ENCODE peak calls at places on chromosomes 3 and 15, in eight cellular contexts. H is CD4-positive, alpha-beta T cell; P is effector memory CD4-positive, alpha-beta T cell; K is testis; O is MM.1S; X is right atrium auricular region; Y is kidney; Q is PC-9. L is an unnamed sample. For H3K9me3, the result is how much of the 10 kb centered on the place peaks cover.

GRCh38 chr15:32030795-32031194 is 480 bp downstream of the CHRNA7 start:
- DNase-seq in H (no peak), P (no peak), K (peak), O (peak), X (no peak), Y (no peak), Q (no peak), L (no peak)

GRCh38 chr3:193572426-193572908 is 17.8 kb upstream of the ATP13A4 start:
- DNase-seq in H (peak), P (peak), K (peak), O (peak), X (no peak), Y (no peak), Q (peak), L (peak)

GRCh38 chr15:38878026-38878425 is 313.4 kb upstream of the RASGRP1 start:
- DNase-seq in H (no peak), P (no peak), K (no peak), O (no peak), X (no peak), Y (no peak), Q (no peak), L (no peak)

GRCh38 chr15:41018534-41018933 is 65.3 kb downstream of the CHAC1 start:
- DNase-seq in H (no peak), P (no peak), K (peak), O (peak), X (no peak), Y (no peak), Q (peak), L (no peak)

GRCh38 chr15:69885182-69886041 is 212.3 kb downstream of the TLE3 start:
- DNase-seq in H (no peak), P (no peak), K (no peak), O (no peak), X (no peak), Y (no peak), Q (no peak), L (no peak)

GRCh38 chr15:99421172-99421656 is 144.6 kb upstream of the MEF2A start:
- DNase-seq in H (peak), P (no peak), K (peak), O (no peak), X (no peak), Y (no peak), Q (no peak), L (no peak)

GRCh38 chr3:28916713-28917499 is 364.0 kb upstream of the RBMS3 start:
- DNase-seq in H (no peak), P (no peak), K (peak), O (peak), X (peak), Y (peak), Q (no peak), L (peak)

GRCh38 chr3:175193815-175194518 is 334.8 kb downstream of the NAALADL2 start:
- DNase-seq in H (no peak), P (no peak), K (no peak), O (peak), X (no peak), Y (no peak), Q (peak), L (no peak)

GRCh38 chr3:122793568-122794416 is at the start of gene HSPBAP1:
- DNase-seq in H (peak), P (peak), K (peak), O (peak), X (peak), Y (peak), Q (peak), L (peak)

GRCh38 chr3:45168451-45168850 is 22.3 kb upstream of the CDCP1 start:
- DNase-seq in H (no peak), P (no peak), K (no peak), O (no peak), X (no peak), Y (no peak), Q (no peak), L (no peak)

GRCh38 chr3:186722457-186722856 is 5.3 kb downstream of the KNG1 start:
- DNase-seq in H (no peak), P (no peak), K (no peak), O (no peak), X (no peak), Y (no peak), Q (no peak), L (no peak)

GRCh38 chr3:70728311-70728710 is 415.9 kb upstream of the MDFIC2 start:
- DNase-seq in H (no peak), P (no peak), K (no peak), O (no peak), X (no peak), Y (no peak), Q (no peak), L (no peak)

GRCh38 chr15:78127882-78128281 is 3.4 kb downstream of the CIB2 start:
- DNase-seq in H (no peak), P (no peak), K (no peak), O (no peak), X (no peak), Y (no peak), Q (no peak), L (no peak)

GRCh38 chr3:9727041-9727595 is 4.4 kb upstream of the BRPF1 start:
- DNase-seq in H (peak), P (peak), K (peak), O (peak), X (no peak), Y (no peak), Q (no peak), L (peak)

GRCh38 chr3:86029590-86029989 is 961.4 kb downstream of the VGLL3 start:
- DNase-seq in H (no peak), P (no peak), K (no peak), O (no peak), X (no peak), Y (no peak), Q (no peak), L (no peak)

GRCh38 chr3:140898340-140899180 is 43.1 kb upstream of the SLC25A36 start:
- DNase-seq in H (no peak), P (no peak), K (no peak), O (peak), X (no peak), Y (no peak), Q (peak), L (peak)

GRCh38 chr3:16070707-16071106 is 103.8 kb upstream of the GALNT15 start:
- DNase-seq in H (no peak), P (no peak), K (no peak), O (no peak), X (no peak), Y (no peak), Q (no peak), L (no peak)

GRCh38 chr3:52451237-52452083 is 2.4 kb downstream of the TNNC1 start:
- DNase-seq in H (no peak), P (no peak), K (no peak), O (no peak), X (no peak), Y (no peak), Q (no peak), L (no peak)

GRCh38 chr3:11477286-11477935 is 166.3 kb downstream of the VGLL4 start:
- DNase-seq in H (no peak), P (no peak), K (no peak), O (no peak), X (no peak), Y (no peak), Q (no peak), L (no peak)

GRCh38 chr3:149895807-149896206 is 74.9 kb downstream of the PFN2 start:
- DNase-seq in H (no peak), P (no peak), K (no peak), O (no peak), X (no peak), Y (no peak), Q (no peak), L (no peak)

GRCh38 chr3:138089091-138089490 is 26.3 kb downstream of the DZIP1L start:
- DNase-seq in H (no peak), P (no peak), K (no peak), O (no peak), X (no peak), Y (no peak), Q (peak), L (no peak)

GRCh38 chr3:157452097-157452496 is 15.4 kb downstream of the PTX3 start:
- DNase-seq in H (no peak), P (no peak), K (no peak), O (no peak), X (no peak), Y (no peak), Q (no peak), L (no peak)

GRCh38 chr3:108673988-108674661 is 83.1 kb downstream of the RETNLB start:
- DNase-seq in H (no peak), P (no peak), K (no peak), O (no peak), X (no peak), Y (no peak), Q (no peak), L (no peak)

GRCh38 chr15:56919708-56920637 is 1.5 kb downstream of the TCF12 start:
- DNase-seq in H (no peak), P (no peak), K (peak), O (peak), X (no peak), Y (peak), Q (no peak), L (peak)

GRCh38 chr3:136819784-136820640 is 1.1 kb downstream of the SLC35G2 start:
- DNase-seq in H (peak), P (no peak), K (peak), O (no peak), X (peak), Y (peak), Q (peak), L (peak)

GRCh38 chr3:168467085-168467714 is 371.5 kb upstream of the GOLIM4 start:
- DNase-seq in H (no peak), P (no peak), K (peak), O (peak), X (no peak), Y (no peak), Q (no peak), L (no peak)

GRCh38 chr3:152196782-152197181 is 71.9 kb upstream of the MBNL1 start:
- DNase-seq in H (no peak), P (no peak), K (no peak), O (peak), X (no peak), Y (no peak), Q (no peak), L (no peak)

GRCh38 chr3:177516130-177517011 is 319.1 kb upstream of the TBL1XR1 start:
- DNase-seq in H (no peak), P (no peak), K (peak), O (no peak), X (peak), Y (peak), Q (no peak), L (no peak)

GRCh38 chr3:14413381-14414071 is 11.1 kb downstream of the SLC6A6 start:
- DNase-seq in H (no peak), P (no peak), K (no peak), O (no peak), X (no peak), Y (no peak), Q (peak), L (no peak)

GRCh38 chr15:80160570-80161156 is 7.9 kb downstream of the FAH start:
- DNase-seq in H (no peak), P (no peak), K (no peak), O (peak), X (peak), Y (no peak), Q (peak), L (peak)

GRCh38 chr3:61877359-61877770 is 316.0 kb downstream of the PTPRG start:
- DNase-seq in H (no peak), P (no peak), K (no peak), O (peak), X (no peak), Y (no peak), Q (no peak), L (peak)

GRCh38 chr3:25429441-25429907 is 1.4 kb downstream of the RARB start:
- DNase-seq in H (no peak), P (no peak), K (no peak), O (no peak), X (no peak), Y (no peak), Q (no peak), L (no peak)

GRCh38 chr3:141202682-141203081 is 28.9 kb upstream of the PXYLP1 start:
- DNase-seq in H (no peak), P (no peak), K (no peak), O (no peak), X (no peak), Y (no peak), Q (no peak), L (no peak)

GRCh38 chr3:23738946-23739345 is 66.8 kb upstream of the UBE2E1 start:
- DNase-seq in H (no peak), P (no peak), K (no peak), O (no peak), X (no peak), Y (no peak), Q (peak), L (no peak)

GRCh38 chr15:70508561-70509281 is 254.6 kb downstream of the UACA start:
- DNase-seq in H (no peak), P (no peak), K (no peak), O (no peak), X (no peak), Y (no peak), Q (peak), L (no peak)

GRCh38 chr15:60370804-60371700 is 26.7 kb downstream of the ANXA2 start:
- DNase-seq in H (no peak), P (no peak), K (peak), O (no peak), X (peak), Y (peak), Q (peak), L (no peak)

GRCh38 chr15:19984101-19984500 is 557.5 kb downstream of the GOLGA6L6 start:
- DNase-seq in H (no peak), P (no peak), K (no peak), O (no peak), X (no peak), Y (no peak), Q (no peak), L (peak)

GRCh38 chr15:19992428-19992827 is 549.2 kb downstream of the GOLGA6L6 start:
- DNase-seq in H (no peak), P (no peak), K (no peak), O (no peak), X (no peak), Y (no peak), Q (no peak), L (no peak)

GRCh38 chr15:19987389-19988048 is 554.1 kb downstream of the GOLGA6L6 start:
- DNase-seq in H (no peak), P (no peak), K (peak), O (no peak), X (no peak), Y (no peak), Q (no peak), L (peak)
- H3K9me3 ChIP-seq in H (under half), P (under half), K (under half), O (under half), X (under half), Y (under half), Q (under half), L (under half)

GRCh38 chr15:66019377-66019776 is 150.1 kb downstream of the RAB11A start:
- DNase-seq in H (no peak), P (no peak), K (no peak), O (no peak), X (no peak), Y (no peak), Q (no peak), L (no peak)
- H3K9me3 ChIP-seq in H (under half), P (under half), K (under half), O (under half), X (under half), Y (under half), Q (under half), L (under half)

GRCh38 chr15:25058080-25058785 is 103.4 kb downstream of the SNRPN start:
- DNase-seq in H (no peak), P (no peak), K (peak), O (no peak), X (peak), Y (no peak), Q (no peak), L (peak)
- H3K9me3 ChIP-seq in H (half or more), P (half or more), K (under half), O (under half), X (half or more), Y (half or more), Q (under half), L (half or more)

GRCh38 chr3:31793821-31794220 is 187.2 kb downstream of the OSBPL10 start:
- DNase-seq in H (no peak), P (no peak), K (no peak), O (no peak), X (no peak), Y (no peak), Q (no peak), L (peak)

GRCh38 chr3:31790516-31791148 is 190.4 kb downstream of the OSBPL10 start:
- DNase-seq in H (no peak), P (no peak), K (no peak), O (no peak), X (no peak), Y (no peak), Q (no peak), L (peak)

GRCh38 chr3:31798840-31799239 is 182.2 kb downstream of the OSBPL10 start:
- DNase-seq in H (no peak), P (no peak), K (no peak), O (no peak), X (no peak), Y (no peak), Q (no peak), L (no peak)

GRCh38 chr3:31789429-31789828 is 191.6 kb downstream of the OSBPL10 start:
- DNase-seq in H (no peak), P (no peak), K (no peak), O (no peak), X (no peak), Y (no peak), Q (no peak), L (no peak)

GRCh38 chr3:31793040-31793439 is 188.0 kb downstream of the OSBPL10 start:
- DNase-seq in H (no peak), P (no peak), K (no peak), O (no peak), X (no peak), Y (no peak), Q (no peak), L (no peak)
- H3K9me3 ChIP-seq in H (under half), P (under half), K (under half), O (under half), X (under half), Y (under half), Q (under half), L (under half)

DNA sequence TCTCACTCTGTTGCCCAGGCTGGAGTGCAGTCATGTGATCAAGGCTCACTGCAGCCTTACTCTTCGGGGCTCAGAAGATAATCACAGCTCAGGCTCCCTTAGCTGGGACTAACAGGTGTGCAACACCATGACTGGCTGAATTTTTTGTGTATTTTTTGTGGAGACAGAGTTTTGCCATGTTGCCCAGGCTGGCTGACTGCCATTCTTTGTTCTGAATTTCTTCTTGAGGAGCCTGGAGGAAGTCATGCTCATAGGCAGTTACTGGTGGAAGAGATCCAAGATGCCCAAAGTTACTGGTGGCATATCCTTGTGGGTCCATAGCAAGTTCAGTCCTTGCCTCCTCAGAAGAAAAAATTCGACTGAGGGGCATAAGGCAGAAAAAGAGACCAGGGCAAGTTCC is 16.6 kb upstream of the UBP1 start:
- DNase-seq in H (no peak), P (no peak), K (no peak), O (no peak), X (no peak), Y (no peak), Q (no peak), L (no peak)
- H3K9me3 ChIP-seq in H (under half), P (under half), K (under half), O (under half), X (under half), Y (under half), Q (under half), L (under half)

DNA sequence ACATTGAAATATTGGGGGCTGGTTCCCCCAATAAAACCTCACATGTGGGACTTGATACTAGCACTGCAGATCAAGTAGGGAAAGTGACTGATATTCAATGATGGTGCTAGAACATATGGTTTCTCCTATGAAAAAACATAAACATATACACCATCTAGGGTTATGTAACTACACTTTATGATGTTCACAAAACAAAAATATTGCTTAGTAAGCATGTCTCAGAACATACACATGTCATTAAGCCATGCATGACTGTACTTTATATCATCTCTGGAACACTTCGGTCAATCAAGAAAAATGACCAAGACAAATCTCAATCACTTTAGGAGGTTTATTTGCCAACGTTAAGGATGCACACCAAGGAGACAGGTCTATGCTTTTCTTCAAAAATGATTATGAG is 57.4 kb downstream of the ZNF717 start:
- DNase-seq in H (no peak), P (no peak), K (no peak), O (no peak), X (no peak), Y (no peak), Q (no peak), L (no peak)
- H3K9me3 ChIP-seq in H (half or more), P (under half), K (under half), O (under half), X (under half), Y (half or more), Q (under half), L (under half)